ENCODE peak calls at places on chromosome 22, in ten cellular contexts. C, Y, Q, Z, E, R, S, V, O and F are unnamed samples.

GRCh38 chr22:17369553-17370035 is 334 bp downstream of the CECR2 start:
- DNase-seq in Y (peak), V (no peak), Z (no peak), O (no peak), R (no peak), E (peak), Q (peak), S (no peak), C (peak), F (no peak)

GRCh38 chr22:28620244-28620922 is 59.3 kb downstream of the TTC28 start:
- DNase-seq in V (no peak), O (no peak), Q (no peak), C (no peak), R (peak), E (no peak), S (no peak), Z (no peak), Y (no peak), F (peak)

GRCh38 chr22:19719055-19719482 is 4.3 kb upstream of the GP1BB start:
- DNase-seq in C (no peak), V (no peak), O (no peak), E (peak), Q (peak), Y (no peak), S (no peak), R (peak), Z (no peak), F (no peak)

GRCh38 chr22:36467946-36468345 is 13.5 kb downstream of the TXN2 start:
- DNase-seq in Y (no peak), O (no peak), E (peak), C (no peak), Z (peak), V (peak), S (no peak), R (peak), Q (no peak), F (peak)

GRCh38 chr22:41356430-41357028 is 25.2 kb upstream of the TEF start:
- DNase-seq in R (no peak), Q (no peak), O (no peak), Z (no peak), V (no peak), C (no peak), S (no peak), Y (no peak), E (no peak), F (no peak)

GRCh38 chr22:27459955-27460354 is 341.6 kb downstream of the MN1 start:
- DNase-seq in Q (no peak), V (no peak), C (no peak), Z (no peak), E (no peak), R (no peak), S (no peak), O (no peak), Y (no peak), F (peak)

GRCh38 chr22:40240160-40240559 is 62.4 kb downstream of the TNRC6B start:
- DNase-seq in C (no peak), E (no peak), Z (no peak), R (peak), Y (no peak), O (no peak), Q (no peak), V (no peak), S (no peak), F (no peak)

GRCh38 chr22:36881504-36882245 is 20.9 kb downstream of the NCF4 start:
- DNase-seq in Q (no peak), Y (no peak), V (peak), E (no peak), R (no peak), Z (no peak), S (no peak), C (no peak), O (no peak), F (peak)

GRCh38 chr22:28948404-28948803 is 65.0 kb downstream of the ZNRF3 start:
- DNase-seq in C (no peak), Z (no peak), O (no peak), S (no peak), V (no peak), R (no peak), Q (no peak), Y (no peak), E (no peak), F (no peak)

GRCh38 chr22:19892249-19892879 is 37.7 kb upstream of the GNB1L start:
- DNase-seq in Q (no peak), S (no peak), O (no peak), C (no peak), Z (peak), E (no peak), V (peak), Y (no peak), R (peak), F (no peak)

GRCh38 chr22:20532256-20532993 is 25.0 kb downstream of the MED15 start:
- DNase-seq in Q (no peak), R (no peak), S (no peak), C (no peak), E (no peak), Z (no peak), Y (no peak), V (no peak), O (no peak), F (no peak)

GRCh38 chr22:37043828-37044538 is 7.6 kb upstream of the KCTD17 start:
- DNase-seq in C (peak), Z (no peak), V (peak), S (no peak), E (peak), Q (peak), Y (peak), O (peak), R (peak), F (peak)

GRCh38 chr22:27041745-27042144 is 384.4 kb downstream of the MIAT start:
- DNase-seq in Y (no peak), Q (peak), V (no peak), R (no peak), O (no peak), E (no peak), C (no peak), Z (no peak), S (no peak), F (no peak)

GRCh38 chr22:30196141-30196866 is 50.3 kb downstream of the LIF start:
- DNase-seq in Y (peak), V (peak), Q (peak), C (peak), Z (peak), O (peak), S (peak), R (peak), E (peak), F (peak)

GRCh38 chr22:41917906-41918791 is 3.3 kb upstream of the SHISA8 start:
- DNase-seq in E (peak), S (no peak), V (peak), Q (no peak), Y (peak), R (peak), Z (peak), C (no peak), O (peak), F (peak)

GRCh38 chr22:30909306-30909705 is 59.3 kb downstream of the MORC2 start:
- DNase-seq in R (no peak), C (no peak), Z (no peak), Q (no peak), E (no peak), V (no peak), S (no peak), Y (no peak), O (no peak), F (no peak)

GRCh38 chr22:42357221-42357620 is 75.0 kb downstream of the NFAM1 start:
- DNase-seq in C (no peak), O (no peak), Y (no peak), R (no peak), S (no peak), Q (no peak), E (no peak), V (no peak), Z (no peak), F (no peak)

GRCh38 chr22:30308518-30309230 is 18.1 kb downstream of the TBC1D10A start:
- DNase-seq in Q (no peak), O (no peak), E (peak), S (no peak), V (peak), R (peak), Z (peak), C (no peak), Y (peak), F (no peak)

GRCh38 chr22:36546092-36546804 is 17.3 kb upstream of the EIF3D start:
- DNase-seq in S (no peak), V (peak), Y (peak), R (peak), E (peak), C (peak), Q (peak), O (no peak), Z (no peak), F (peak)

GRCh38 chr22:19648419-19648929 is 65.8 kb upstream of the SEPTIN5 start:
- DNase-seq in R (peak), V (no peak), O (no peak), S (no peak), C (no peak), Q (no peak), Y (no peak), Z (no peak), E (no peak), F (no peak)

GRCh38 chr22:17562906-17563870 is at the start of gene SLC25A18:
- DNase-seq in R (peak), Z (peak), S (no peak), V (peak), Q (peak), Y (peak), C (peak), E (peak), O (no peak), F (no peak)

GRCh38 chr22:48891688-48892380 is 935.8 kb downstream of the BRD1 start:
- DNase-seq in R (no peak), Q (no peak), C (no peak), S (no peak), Y (no peak), Z (no peak), O (peak), V (no peak), E (no peak), F (no peak)

GRCh38 chr22:30426395-30427353 is 1.1 kb downstream of the MTFP1 start:
- DNase-seq in E (peak), C (peak), R (peak), S (peak), Y (peak), Q (peak), V (peak), O (peak), Z (peak), F (peak)

GRCh38 chr22:32854351-32854804 is 52.9 kb downstream of the TIMP3 start:
- DNase-seq in O (no peak), Z (peak), C (peak), Y (no peak), V (peak), S (no peak), E (peak), Q (no peak), R (no peak), F (peak)

GRCh38 chr22:33051960-33052839 is 6.0 kb downstream of the SYN3 start:
- DNase-seq in C (no peak), E (no peak), Y (no peak), V (no peak), S (no peak), Z (no peak), Q (peak), O (no peak), R (no peak), F (no peak)

GRCh38 chr22:42367980-42368378 is 64.2 kb downstream of the NFAM1 start:
- DNase-seq in V (no peak), E (peak), Y (peak), O (peak), R (no peak), Z (no peak), C (no peak), Q (no peak), S (no peak), F (no peak)

GRCh38 chr22:43060213-43060612 is 29.0 kb downstream of the TTLL1 start:
- DNase-seq in S (no peak), E (no peak), R (peak), V (no peak), O (peak), Y (peak), C (peak), Z (no peak), Q (peak), F (peak)

DNA sequence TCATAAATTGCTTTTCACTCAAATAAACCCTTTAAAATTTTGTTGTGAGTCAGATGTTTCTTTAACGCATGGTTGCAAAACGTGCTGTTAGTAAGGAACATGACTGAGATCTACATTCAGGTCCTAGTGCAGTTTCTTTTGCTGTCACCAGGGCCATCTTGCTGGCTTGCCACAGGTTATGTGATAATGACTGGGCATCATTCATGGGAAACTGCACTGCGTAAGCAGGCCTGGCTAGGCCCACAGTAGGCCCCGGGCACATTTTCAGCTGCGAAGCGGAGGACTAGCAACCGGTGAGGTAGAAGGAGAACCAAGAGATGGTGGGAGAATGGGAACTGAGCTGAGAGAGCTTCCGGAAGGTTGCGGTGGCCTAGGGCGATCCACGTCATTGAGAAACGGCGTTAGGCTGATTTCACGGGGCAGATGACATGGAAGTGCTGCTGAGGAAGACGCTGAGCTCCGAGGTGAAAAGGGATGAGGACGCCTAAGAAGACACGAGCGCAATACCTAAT is 3.2 kb upstream of the KLHDC7B start:
- DNase-seq in O (no peak), R (no peak), S (no peak), Y (peak), Z (no peak), V (no peak), C (no peak), E (peak), Q (no peak), F (no peak)
- TF ChIP-seq CTCF in O (no peak), R (no peak), S (no peak), Y (peak), Z (no peak), V (no peak), C (no peak), E (no peak), Q (no peak), F (peak)

GRCh38 chr22:22032906-22033802 is 50.6 kb upstream of the TOP3B start:
- DNase-seq in V (no peak), E (no peak), S (no peak), R (peak), Z (no peak), C (no peak), Y (no peak), O (no peak), Q (no peak), F (no peak)

GRCh38 chr22:22031571-22031970 is 49.0 kb upstream of the TOP3B start:
- DNase-seq in Q (no peak), E (no peak), Z (no peak), C (no peak), V (no peak), S (no peak), R (no peak), O (no peak), Y (no peak), F (peak)

GRCh38 chr22:22032099-22032905 is 49.7 kb upstream of the TOP3B start:
- DNase-seq in V (no peak), Z (no peak), Q (no peak), E (no peak), R (no peak), C (no peak), Y (no peak), S (no peak), O (no peak), F (no peak)

GRCh38 chr22:22030493-22031182 is 48.1 kb upstream of the TOP3B start:
- DNase-seq in R (peak), O (no peak), Q (peak), S (no peak), E (no peak), Y (peak), C (peak), V (no peak), Z (no peak), F (peak)

GRCh38 chr22:22031183-22031560 is 48.6 kb upstream of the TOP3B start:
- DNase-seq in O (no peak), C (no peak), S (no peak), Z (no peak), R (no peak), Y (no peak), V (no peak), Q (no peak), E (no peak), F (no peak)
- H3K4me3 ChIP-seq in O (no peak), C (no peak), S (no peak), Z (no peak), R (no peak), Y (no peak), V (no peak), Q (no peak), E (no peak), F (no peak)

DNA sequence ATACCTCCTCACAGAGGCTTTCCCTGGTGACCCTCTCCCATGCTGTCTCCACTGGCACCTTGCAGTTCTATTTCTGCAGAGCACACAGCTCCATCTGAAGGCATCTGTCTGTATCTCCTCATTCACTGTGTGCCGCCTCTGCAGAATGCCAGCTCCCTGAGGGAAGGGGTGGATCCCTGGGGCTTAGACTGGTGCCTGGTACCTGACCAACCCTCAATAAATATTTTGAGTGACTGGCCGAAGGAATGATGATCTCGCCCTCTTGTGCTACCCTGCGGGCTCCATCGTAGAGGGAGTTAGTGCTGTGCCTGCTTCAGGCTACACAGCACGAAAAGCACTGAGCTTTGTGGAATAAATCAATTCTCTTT is 1.6 kb downstream of the CBX7 start:
- DNase-seq in C (no peak), Y (no peak), R (no peak), V (no peak), S (peak), Q (no peak), O (no peak), Z (no peak), E (no peak), F (no peak)
- TF ChIP-seq CTCF in C (no peak), Y (no peak), R (no peak), V (no peak), S (no peak), Q (no peak), O (no peak), Z (no peak), E (no peak), F (no peak)

GRCh38 chr22:50202130-50202671 is 1.4 kb downstream of the SELENOO start:
- DNase-seq in C (no peak), E (peak), Y (no peak), Q (peak), S (no peak), V (no peak), Z (no peak), R (no peak), O (no peak), F (no peak)
- H3K4me3 ChIP-seq in C (peak), E (peak), Y (no peak), Q (peak), S (peak), V (peak), Z (peak), R (peak), O (peak), F (peak)

GRCh38 chr22:45077826-45078334 is 68.1 kb upstream of the PHF21B start:
- DNase-seq in E (no peak), O (no peak), R (no peak), V (no peak), Y (no peak), S (no peak), Z (no peak), Q (no peak), C (no peak), F (no peak)

GRCh38 chr22:45087802-45088201 is 75.9 kb upstream of the NUP50 start:
- DNase-seq in O (no peak), E (no peak), S (no peak), R (peak), C (no peak), V (peak), Q (no peak), Z (peak), Y (no peak), F (no peak)

GRCh38 chr22:45083659-45084305 is 74.0 kb upstream of the PHF21B start:
- DNase-seq in Q (no peak), E (no peak), C (no peak), Z (peak), V (peak), O (no peak), S (no peak), Y (no peak), R (no peak), F (peak)

GRCh38 chr22:45084400-45084920 is 74.7 kb upstream of the PHF21B start:
- DNase-seq in Y (no peak), S (no peak), E (no peak), Q (no peak), V (no peak), Z (no peak), C (no peak), O (no peak), R (no peak), F (no peak)

DNA sequence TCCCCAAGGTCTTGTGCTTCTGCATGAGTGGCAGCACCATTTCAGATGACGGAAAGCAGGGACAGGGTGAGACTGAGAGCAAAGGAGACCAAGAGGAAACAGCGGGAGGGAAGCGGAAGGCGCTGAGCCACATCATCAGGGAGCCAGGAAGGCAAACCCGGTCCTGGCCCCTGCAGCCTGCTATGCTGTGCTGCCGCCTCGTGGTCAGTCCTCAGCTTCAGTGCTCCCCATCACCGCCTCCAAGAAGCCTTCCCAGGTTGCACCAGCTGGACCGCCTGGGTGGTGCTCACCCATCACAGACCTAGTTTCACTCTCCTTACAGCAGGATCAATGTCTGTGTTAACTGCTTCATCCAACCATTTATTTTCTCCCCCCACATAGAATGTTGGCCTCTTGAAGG is 73.0 kb upstream of the PHF21B start:
- DNase-seq in Z (no peak), E (no peak), S (no peak), O (no peak), Y (no peak), R (peak), V (no peak), Q (no peak), C (no peak), F (peak)
- TF ChIP-seq CTCF in Z (peak), E (no peak), S (no peak), O (no peak), Y (no peak), R (peak), V (no peak), Q (peak), C (no peak), F (peak)

DNA sequence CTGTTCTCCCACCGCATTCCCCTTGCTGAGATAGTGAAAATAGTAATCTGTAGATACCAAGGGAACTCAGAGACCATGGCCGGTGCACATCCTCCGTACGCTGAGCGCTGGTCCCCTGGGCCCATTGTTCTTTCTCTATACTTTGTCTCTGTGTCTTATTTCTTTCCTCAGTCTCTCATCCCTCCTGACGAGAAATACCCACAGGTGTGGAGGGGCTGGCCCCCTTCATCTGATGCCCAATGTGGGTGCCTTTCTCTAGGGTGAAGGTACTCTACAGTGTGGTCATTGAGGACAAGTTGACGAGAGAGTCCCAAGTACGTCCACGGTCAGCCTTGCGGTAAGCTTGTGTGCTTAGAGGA is 41.6 kb downstream of the IGLL1 start:
- DNase-seq in V (no peak), C (no peak), E (no peak), Y (no peak), O (no peak), Z (no peak), R (no peak), Q (no peak), S (no peak), F (no peak)
- H3K4me3 ChIP-seq in V (no peak), C (no peak), E (no peak), Y (no peak), O (no peak), Z (no peak), R (no peak), Q (no peak), S (no peak), F (no peak)

DNA sequence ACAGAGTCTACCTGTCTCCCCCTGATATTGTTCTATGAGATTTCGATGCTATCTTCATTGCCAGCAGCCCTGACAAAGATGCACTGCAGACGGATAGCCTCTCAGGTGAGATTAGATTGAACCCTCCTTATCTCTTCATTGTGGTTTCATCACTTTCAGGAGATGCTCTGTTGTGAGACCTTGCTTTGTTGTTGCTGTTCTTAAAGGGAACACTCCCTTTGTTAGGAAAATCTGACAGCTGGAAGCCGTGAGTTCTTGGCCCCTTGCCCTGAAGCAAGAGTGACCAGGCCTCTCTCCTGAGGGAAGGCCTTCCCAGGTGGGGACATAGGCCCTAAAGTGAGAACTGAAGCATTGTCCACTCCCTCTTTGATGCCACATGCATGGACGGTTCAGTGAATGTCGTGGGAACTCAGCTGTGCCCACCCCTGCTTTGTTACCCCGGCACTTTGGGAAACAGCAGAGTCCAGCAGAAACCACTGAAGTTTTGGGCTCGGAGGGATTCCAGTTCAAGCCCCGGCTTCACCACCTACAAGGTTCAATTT is 976.1 kb downstream of the TBC1D22A start:
- DNase-seq in R (no peak), V (no peak), S (no peak), E (no peak), Z (no peak), O (no peak), C (no peak), Q (no peak), Y (no peak), F (no peak)
- TF ChIP-seq CTCF in R (no peak), V (no peak), S (no peak), E (no peak), Z (no peak), O (no peak), C (no peak), Q (no peak), Y (no peak), F (no peak)